ENCODE peak calls at places on chromosomes 4 and X, in ten cellular contexts. One of them, this sample, is unnamed.

GRCh38 chrX:13179100-13179499 is 134.7 kb upstream of the FAM9C start:
- DNase-seq in stimulated activated naive CD4-positive, alpha-beta T cell: no peak
- DNase-seq in foreskin fibroblast: no peak
- DNase-seq in AG08395: no peak
- DNase-seq in PC-3: no peak
- DNase-seq in ureter: no peak
- DNase-seq in colonic mucosa: no peak
- DNase-seq in progenitor cell of endocrine pancreas: no peak
- DNase-seq in activated CD8-positive, alpha-beta memory T cell treated with anti-CD3 and anti-CD28 coated beads for 1 hour: no peak
- DNase-seq in HCEC 1CT: no peak
- DNase-seq in this sample: no peak

GRCh38 chrX:46812445-46812844 is 24.4 kb upstream of the RP2 start:
- DNase-seq in stimulated activated naive CD4-positive, alpha-beta T cell: no peak
- DNase-seq in foreskin fibroblast: no peak
- DNase-seq in AG08395: no peak
- DNase-seq in PC-3: peak
- DNase-seq in ureter: no peak
- DNase-seq in colonic mucosa: no peak
- DNase-seq in progenitor cell of endocrine pancreas: no peak
- DNase-seq in activated CD8-positive, alpha-beta memory T cell treated with anti-CD3 and anti-CD28 coated beads for 1 hour: no peak
- DNase-seq in HCEC 1CT: no peak
- DNase-seq in this sample: no peak

GRCh38 chrX:41276661-41277506 is 57.1 kb upstream of the DDX3X start:
- DNase-seq in stimulated activated naive CD4-positive, alpha-beta T cell: no peak
- DNase-seq in foreskin fibroblast: peak
- DNase-seq in AG08395: no peak
- DNase-seq in PC-3: no peak
- DNase-seq in ureter: no peak
- DNase-seq in colonic mucosa: no peak
- DNase-seq in progenitor cell of endocrine pancreas: no peak
- DNase-seq in activated CD8-positive, alpha-beta memory T cell treated with anti-CD3 and anti-CD28 coated beads for 1 hour: no peak
- DNase-seq in HCEC 1CT: no peak
- DNase-seq in this sample: no peak

GRCh38 chrX:96405842-96406241 is 278.8 kb upstream of the DIAPH2 start:
- DNase-seq in stimulated activated naive CD4-positive, alpha-beta T cell: no peak
- DNase-seq in foreskin fibroblast: no peak
- DNase-seq in AG08395: no peak
- DNase-seq in PC-3: no peak
- DNase-seq in ureter: no peak
- DNase-seq in colonic mucosa: no peak
- DNase-seq in progenitor cell of endocrine pancreas: no peak
- DNase-seq in activated CD8-positive, alpha-beta memory T cell treated with anti-CD3 and anti-CD28 coated beads for 1 hour: no peak
- DNase-seq in HCEC 1CT: no peak
- DNase-seq in this sample: no peak

GRCh38 chr4:2432991-2433530 is 14.3 kb downstream of the CFAP99 start:
- DNase-seq in stimulated activated naive CD4-positive, alpha-beta T cell: no peak
- DNase-seq in foreskin fibroblast: peak
- DNase-seq in AG08395: no peak
- DNase-seq in PC-3: peak
- DNase-seq in ureter: no peak
- DNase-seq in colonic mucosa: no peak
- DNase-seq in progenitor cell of endocrine pancreas: no peak
- DNase-seq in activated CD8-positive, alpha-beta memory T cell treated with anti-CD3 and anti-CD28 coated beads for 1 hour: no peak
- DNase-seq in HCEC 1CT: no peak
- DNase-seq in this sample: peak

GRCh38 chr4:66000500-66001117 is 330.3 kb upstream of the EPHA5 start:
- DNase-seq in stimulated activated naive CD4-positive, alpha-beta T cell: no peak
- DNase-seq in foreskin fibroblast: no peak
- DNase-seq in AG08395: no peak
- DNase-seq in PC-3: peak
- DNase-seq in ureter: no peak
- DNase-seq in colonic mucosa: no peak
- DNase-seq in progenitor cell of endocrine pancreas: no peak
- DNase-seq in activated CD8-positive, alpha-beta memory T cell treated with anti-CD3 and anti-CD28 coated beads for 1 hour: no peak
- DNase-seq in HCEC 1CT: peak
- DNase-seq in this sample: no peak

GRCh38 chrX:37776283-37776986 is 3.4 kb upstream of the CYBB start:
- DNase-seq in stimulated activated naive CD4-positive, alpha-beta T cell: no peak
- DNase-seq in foreskin fibroblast: no peak
- DNase-seq in AG08395: no peak
- DNase-seq in PC-3: no peak
- DNase-seq in ureter: no peak
- DNase-seq in colonic mucosa: no peak
- DNase-seq in progenitor cell of endocrine pancreas: no peak
- DNase-seq in activated CD8-positive, alpha-beta memory T cell treated with anti-CD3 and anti-CD28 coated beads for 1 hour: no peak
- DNase-seq in HCEC 1CT: no peak
- DNase-seq in this sample: no peak

GRCh38 chr4:169103966-169104412 is 93.9 kb upstream of the CBR4 start:
- DNase-seq in stimulated activated naive CD4-positive, alpha-beta T cell: no peak
- DNase-seq in foreskin fibroblast: peak
- DNase-seq in AG08395: no peak
- DNase-seq in PC-3: peak
- DNase-seq in ureter: no peak
- DNase-seq in colonic mucosa: no peak
- DNase-seq in progenitor cell of endocrine pancreas: no peak
- DNase-seq in activated CD8-positive, alpha-beta memory T cell treated with anti-CD3 and anti-CD28 coated beads for 1 hour: no peak
- DNase-seq in HCEC 1CT: no peak
- DNase-seq in this sample: no peak

GRCh38 chr4:61740950-61741638 is 541.0 kb downstream of the ADGRL3 start:
- DNase-seq in stimulated activated naive CD4-positive, alpha-beta T cell: no peak
- DNase-seq in foreskin fibroblast: no peak
- DNase-seq in AG08395: no peak
- DNase-seq in PC-3: no peak
- DNase-seq in ureter: no peak
- DNase-seq in colonic mucosa: no peak
- DNase-seq in progenitor cell of endocrine pancreas: no peak
- DNase-seq in activated CD8-positive, alpha-beta memory T cell treated with anti-CD3 and anti-CD28 coated beads for 1 hour: no peak
- DNase-seq in HCEC 1CT: no peak
- DNase-seq in this sample: no peak

GRCh38 chr4:163606885-163607284 is 112.4 kb downstream of the TMA16 start:
- DNase-seq in stimulated activated naive CD4-positive, alpha-beta T cell: no peak
- DNase-seq in foreskin fibroblast: no peak
- DNase-seq in AG08395: no peak
- DNase-seq in PC-3: no peak
- DNase-seq in ureter: no peak
- DNase-seq in colonic mucosa: no peak
- DNase-seq in progenitor cell of endocrine pancreas: no peak
- DNase-seq in activated CD8-positive, alpha-beta memory T cell treated with anti-CD3 and anti-CD28 coated beads for 1 hour: no peak
- DNase-seq in HCEC 1CT: no peak
- DNase-seq in this sample: no peak

GRCh38 chrX:44913656-44914531 is 40.9 kb downstream of the KDM6A start:
- DNase-seq in stimulated activated naive CD4-positive, alpha-beta T cell: no peak
- DNase-seq in foreskin fibroblast: no peak
- DNase-seq in AG08395: no peak
- DNase-seq in PC-3: no peak
- DNase-seq in ureter: no peak
- DNase-seq in colonic mucosa: no peak
- DNase-seq in progenitor cell of endocrine pancreas: no peak
- DNase-seq in activated CD8-positive, alpha-beta memory T cell treated with anti-CD3 and anti-CD28 coated beads for 1 hour: no peak
- DNase-seq in HCEC 1CT: no peak
- DNase-seq in this sample: no peak

GRCh38 chrX:70039758-70040157 is 10.0 kb downstream of the AWAT2 start:
- DNase-seq in stimulated activated naive CD4-positive, alpha-beta T cell: no peak
- DNase-seq in foreskin fibroblast: peak
- DNase-seq in AG08395: peak
- DNase-seq in PC-3: peak
- DNase-seq in ureter: no peak
- DNase-seq in colonic mucosa: no peak
- DNase-seq in progenitor cell of endocrine pancreas: no peak
- DNase-seq in activated CD8-positive, alpha-beta memory T cell treated with anti-CD3 and anti-CD28 coated beads for 1 hour: no peak
- DNase-seq in HCEC 1CT: no peak
- DNase-seq in this sample: no peak

GRCh38 chrX:87045352-87045751 is 472.2 kb upstream of the KLHL4 start:
- DNase-seq in stimulated activated naive CD4-positive, alpha-beta T cell: no peak
- DNase-seq in foreskin fibroblast: no peak
- DNase-seq in AG08395: no peak
- DNase-seq in PC-3: no peak
- DNase-seq in ureter: no peak
- DNase-seq in colonic mucosa: no peak
- DNase-seq in progenitor cell of endocrine pancreas: no peak
- DNase-seq in activated CD8-positive, alpha-beta memory T cell treated with anti-CD3 and anti-CD28 coated beads for 1 hour: no peak
- DNase-seq in HCEC 1CT: no peak
- DNase-seq in this sample: no peak

GRCh38 chr4:175789632-175790031 is 22.4 kb downstream of the GPM6A start:
- DNase-seq in stimulated activated naive CD4-positive, alpha-beta T cell: no peak
- DNase-seq in foreskin fibroblast: no peak
- DNase-seq in AG08395: no peak
- DNase-seq in PC-3: no peak
- DNase-seq in ureter: no peak
- DNase-seq in colonic mucosa: no peak
- DNase-seq in progenitor cell of endocrine pancreas: no peak
- DNase-seq in activated CD8-positive, alpha-beta memory T cell treated with anti-CD3 and anti-CD28 coated beads for 1 hour: no peak
- DNase-seq in HCEC 1CT: no peak
- DNase-seq in this sample: no peak

GRCh38 chr4:168978001-168978700 is 31.9 kb downstream of the CBR4 start:
- DNase-seq in stimulated activated naive CD4-positive, alpha-beta T cell: no peak
- DNase-seq in foreskin fibroblast: peak
- DNase-seq in AG08395: peak
- DNase-seq in PC-3: peak
- DNase-seq in ureter: no peak
- DNase-seq in colonic mucosa: no peak
- DNase-seq in progenitor cell of endocrine pancreas: no peak
- DNase-seq in activated CD8-positive, alpha-beta memory T cell treated with anti-CD3 and anti-CD28 coated beads for 1 hour: no peak
- DNase-seq in HCEC 1CT: peak
- DNase-seq in this sample: peak

GRCh38 chr4:7043521-7044414 is 596 bp downstream of the TADA2B start:
- DNase-seq in stimulated activated naive CD4-positive, alpha-beta T cell: peak
- DNase-seq in foreskin fibroblast: peak
- DNase-seq in AG08395: no peak
- DNase-seq in PC-3: no peak
- DNase-seq in ureter: no peak
- DNase-seq in colonic mucosa: peak
- DNase-seq in progenitor cell of endocrine pancreas: peak
- DNase-seq in activated CD8-positive, alpha-beta memory T cell treated with anti-CD3 and anti-CD28 coated beads for 1 hour: no peak
- DNase-seq in HCEC 1CT: peak
- DNase-seq in this sample: peak

GRCh38 chr4:152103181-152103901 is 342.5 kb upstream of the GATB start:
- DNase-seq in stimulated activated naive CD4-positive, alpha-beta T cell: no peak
- DNase-seq in foreskin fibroblast: no peak
- DNase-seq in AG08395: no peak
- DNase-seq in PC-3: no peak
- DNase-seq in ureter: no peak
- DNase-seq in colonic mucosa: no peak
- DNase-seq in progenitor cell of endocrine pancreas: no peak
- DNase-seq in activated CD8-positive, alpha-beta memory T cell treated with anti-CD3 and anti-CD28 coated beads for 1 hour: no peak
- DNase-seq in HCEC 1CT: no peak
- DNase-seq in this sample: no peak

GRCh38 chr4:177367336-177367735 is 57.7 kb downstream of the NEIL3 start:
- DNase-seq in stimulated activated naive CD4-positive, alpha-beta T cell: peak
- DNase-seq in foreskin fibroblast: peak
- DNase-seq in AG08395: peak
- DNase-seq in PC-3: peak
- DNase-seq in ureter: no peak
- DNase-seq in colonic mucosa: no peak
- DNase-seq in progenitor cell of endocrine pancreas: no peak
- DNase-seq in activated CD8-positive, alpha-beta memory T cell treated with anti-CD3 and anti-CD28 coated beads for 1 hour: no peak
- DNase-seq in HCEC 1CT: peak
- DNase-seq in this sample: peak

GRCh38 chr4:117227925-117228324 is 142.5 kb upstream of the TRAM1L1 start:
- DNase-seq in stimulated activated naive CD4-positive, alpha-beta T cell: no peak
- DNase-seq in foreskin fibroblast: no peak
- DNase-seq in AG08395: no peak
- DNase-seq in PC-3: no peak
- DNase-seq in ureter: no peak
- DNase-seq in colonic mucosa: no peak
- DNase-seq in progenitor cell of endocrine pancreas: no peak
- DNase-seq in activated CD8-positive, alpha-beta memory T cell treated with anti-CD3 and anti-CD28 coated beads for 1 hour: no peak
- DNase-seq in HCEC 1CT: no peak
- DNase-seq in this sample: no peak

GRCh38 chr4:1291091-1291490 is 1.4 kb downstream of the MAEA start:
- DNase-seq in stimulated activated naive CD4-positive, alpha-beta T cell: no peak
- DNase-seq in foreskin fibroblast: no peak
- DNase-seq in AG08395: no peak
- DNase-seq in PC-3: no peak
- DNase-seq in ureter: no peak
- DNase-seq in colonic mucosa: peak
- DNase-seq in progenitor cell of endocrine pancreas: no peak
- DNase-seq in activated CD8-positive, alpha-beta memory T cell treated with anti-CD3 and anti-CD28 coated beads for 1 hour: no peak
- DNase-seq in HCEC 1CT: no peak
- DNase-seq in this sample: no peak

GRCh38 chr4:89305712-89306437 is 1.7 kb downstream of the GPRIN3 start:
- DNase-seq in stimulated activated naive CD4-positive, alpha-beta T cell: no peak
- DNase-seq in foreskin fibroblast: peak
- DNase-seq in AG08395: peak
- DNase-seq in PC-3: no peak
- DNase-seq in ureter: no peak
- DNase-seq in colonic mucosa: peak
- DNase-seq in progenitor cell of endocrine pancreas: no peak
- DNase-seq in activated CD8-positive, alpha-beta memory T cell treated with anti-CD3 and anti-CD28 coated beads for 1 hour: no peak
- DNase-seq in HCEC 1CT: peak
- DNase-seq in this sample: peak

GRCh38 chr4:88623097-88623496 is 30.8 kb downstream of the HERC3 start:
- DNase-seq in stimulated activated naive CD4-positive, alpha-beta T cell: no peak
- DNase-seq in foreskin fibroblast: peak
- DNase-seq in AG08395: peak
- DNase-seq in PC-3: peak
- DNase-seq in ureter: no peak
- DNase-seq in colonic mucosa: no peak
- DNase-seq in progenitor cell of endocrine pancreas: no peak
- DNase-seq in activated CD8-positive, alpha-beta memory T cell treated with anti-CD3 and anti-CD28 coated beads for 1 hour: no peak
- DNase-seq in HCEC 1CT: peak
- DNase-seq in this sample: peak